ENCODE peak calls at places on chromosomes 2 and 18, in five cellular contexts. A is A172; E is activated naive CD4-positive, alpha-beta T cell; M is neural crest cell; X is BJ. C is an unnamed sample.

GRCh38 chr2:170827841-170828532 is 11.3 kb downstream of the GAD1 start:
- DNase-seq in E (no peak), A (no peak), M (no peak), X (no peak), C (no peak)

GRCh38 chr2:24908316-24908937 is 11.6 kb downstream of the ADCY3 start:
- DNase-seq in M (no peak), E (no peak), X (no peak), A (no peak), C (no peak)

GRCh38 chr2:85761-86160 is 39.5 kb upstream of the FAM110C start:
- DNase-seq in M (no peak), A (no peak), E (no peak), X (no peak), C (no peak)

GRCh38 chr2:136005462-136006205 is 20.2 kb upstream of the DARS1 start:
- DNase-seq in A (peak; percentile 55), X (no peak), M (no peak), E (no peak), C (no peak)

GRCh38 chr2:224086226-224086911 is 47.3 kb upstream of the SERPINE2 start:
- DNase-seq in X (peak; percentile 95), A (peak; percentile 97), M (no peak), E (no peak), C (no peak)

GRCh38 chr2:166234112-166234846 is 106.5 kb upstream of the SCN1A start:
- DNase-seq in M (no peak), X (peak; percentile 46), A (peak; percentile 57), E (no peak), C (no peak)

GRCh38 chr2:201500534-201500933 is 49.0 kb downstream of the STRADB start:
- DNase-seq in E (no peak), M (no peak), A (peak; percentile 13), X (no peak), C (no peak)

GRCh38 chr2:239298126-239298804 is 102.6 kb downstream of the HDAC4 start:
- DNase-seq in A (no peak), X (no peak), M (no peak), E (no peak), C (peak; percentile 16)

GRCh38 chr2:54673501-54673998 is 49.9 kb upstream of the EML6 start:
- DNase-seq in A (peak; percentile 79), M (no peak), X (no peak), E (no peak), C (peak; percentile 92)

GRCh38 chr2:145106293-145106692 is 586.4 kb upstream of the ZEB2 start:
- DNase-seq in X (no peak), E (no peak), A (no peak), M (no peak), C (no peak)

GRCh38 chr2:63791387-63791786 is 50.3 kb upstream of the UGP2 start:
- DNase-seq in X (no peak), E (no peak), M (no peak), A (no peak), C (no peak)

GRCh38 chr2:144477943-144478283 is 42.0 kb downstream of the ZEB2 start:
- DNase-seq in M (no peak), X (no peak), E (no peak), A (no peak), C (no peak)

GRCh38 chr2:151334082-151334815 is 23.1 kb upstream of the TNFAIP6 start:
- DNase-seq in A (peak; percentile 78), X (peak; percentile 89), M (no peak), E (no peak), C (peak; percentile 28)

GRCh38 chr18:43506935-43507334 is 229.6 kb upstream of the SYT4 start:
- DNase-seq in A (no peak), E (no peak), M (no peak), X (no peak), C (no peak)

GRCh38 chr2:169709335-169709734 is 15.1 kb downstream of the PHOSPHO2 start:
- DNase-seq in M (no peak), E (no peak), X (no peak), A (no peak), C (no peak)

GRCh38 chr18:54149078-54149697 is 75.3 kb downstream of the MBD2 start:
- DNase-seq in M (no peak), X (peak; percentile 81), A (peak; percentile 86), E (no peak), C (no peak)

GRCh38 chr2:242034138-242034537 is 164.6 kb downstream of the RTP5 start:
- DNase-seq in M (no peak), A (no peak), E (no peak), X (no peak), C (no peak)

C was measured in heart left ventricle.